ENCODE peak calls at places on chromosome 16, in five cellular contexts. L is testis; N is effector memory CD4-positive, alpha-beta T cell; E is GM12878; Y is pancreas. I is an unnamed sample. For H3K9me3, the result is how much of the 10 kb centered on the place peaks cover.

GRCh38 chr16:27369806-27370205 is 32.2 kb upstream of the IL21R start:
- DNase-seq in L (no peak), N (no peak), E (no peak), Y (no peak), I (no peak)

GRCh38 chr16:85046957-85047866 is 19.6 kb downstream of the KIAA0513 start:
- DNase-seq in L (peak), N (no peak), E (no peak), Y (no peak), I (no peak)

GRCh38 chr16:69482410-69482951 is 58.1 kb downstream of the CYB5B start:
- DNase-seq in L (peak), N (no peak), E (no peak), Y (no peak), I (no peak)

GRCh38 chr16:58494981-58495860 is 4.7 kb upstream of the NDRG4 start:
- DNase-seq in L (peak), N (peak), E (peak), Y (no peak), I (peak)

GRCh38 chr16:17070882-17071592 is 399.7 kb downstream of the XYLT1 start:
- DNase-seq in L (peak), N (peak), E (peak), Y (no peak), I (peak)

GRCh38 chr16:66220766-66221165 is 145.7 kb upstream of the CDH5 start:
- DNase-seq in L (no peak), N (no peak), E (no peak), Y (no peak), I (no peak)

GRCh38 chr16:80317132-80318098 is 223.4 kb upstream of the DYNLRB2 start:
- DNase-seq in L (no peak), N (no peak), E (no peak), Y (no peak), I (no peak)

GRCh38 chr16:85564277-85565051 is 48.7 kb upstream of the GSE1 start:
- DNase-seq in L (no peak), N (no peak), E (no peak), Y (peak), I (no peak)

GRCh38 chr16:19137201-19137601 is 23.4 kb downstream of the ITPRIPL2 start:
- DNase-seq in L (no peak), N (no peak), E (no peak), Y (no peak), I (no peak)

GRCh38 chr16:73202176-73202729 is 154.3 kb upstream of the ZFHX3 start:
- DNase-seq in L (no peak), N (no peak), E (no peak), Y (no peak), I (no peak)

GRCh38 chr16:14240216-14240843 is 169.2 kb downstream of the MRTFB start:
- DNase-seq in L (peak), N (no peak), E (no peak), Y (no peak), I (no peak)

GRCh38 chr16:15857779-15858560 is 1.1 kb upstream of the MYH11 start:
- DNase-seq in L (peak), N (no peak), E (no peak), Y (peak), I (no peak)

GRCh38 chr16:75011634-75012307 is 12.9 kb downstream of the ZNRF1 start:
- DNase-seq in L (peak), N (peak), E (peak), Y (no peak), I (no peak)

GRCh38 chr16:66388350-66389139 is 22.1 kb downstream of the CDH5 start:
- DNase-seq in L (no peak), N (no peak), E (no peak), Y (no peak), I (no peak)

GRCh38 chr16:82133798-82134197 is 36.2 kb downstream of the MPHOSPH6 start:
- DNase-seq in L (no peak), N (no peak), E (no peak), Y (no peak), I (peak)

GRCh38 chr16:24508614-24509013 is 30.8 kb upstream of the RBBP6 start:
- DNase-seq in L (no peak), N (no peak), E (no peak), Y (no peak), I (no peak)

GRCh38 chr16:49542391-49542891 is 168.8 kb downstream of the C16orf78 start:
- DNase-seq in L (no peak), N (no peak), E (no peak), Y (no peak), I (no peak)

GRCh38 chr16:76653390-76654026 is 376.3 kb downstream of the CNTNAP4 start:
- DNase-seq in L (peak), N (no peak), E (peak), Y (no peak), I (no peak)

GRCh38 chr16:27972500-27972899 is 91.0 kb downstream of the GSG1L start:
- DNase-seq in L (peak), N (peak), E (peak), Y (no peak), I (no peak)

GRCh38 chr16:23837553-23838308 is 1.9 kb downstream of the PRKCB start:
- DNase-seq in L (no peak), N (no peak), E (no peak), Y (no peak), I (no peak)

GRCh38 chr16:10971560-10971961 is 27.2 kb downstream of the CLEC16A start:
- DNase-seq in L (peak), N (peak), E (no peak), Y (no peak), I (no peak)

GRCh38 chr16:72967941-72968340 is 80.0 kb downstream of the ZFHX3 start:
- DNase-seq in L (no peak), N (no peak), E (no peak), Y (no peak), I (no peak)

GRCh38 chr16:78869492-78869891 is 731.0 kb downstream of the MAF start:
- DNase-seq in L (no peak), N (no peak), E (no peak), Y (no peak), I (no peak)

GRCh38 chr16:68257906-68258800 is 6.2 kb upstream of the SLC7A6 start:
- DNase-seq in L (no peak), N (no peak), E (no peak), Y (no peak), I (no peak)

GRCh38 chr16:53545433-53545832 is 42.4 kb upstream of the AKTIP start:
- DNase-seq in L (no peak), N (peak), E (no peak), Y (no peak), I (no peak)

GRCh38 chr16:9092282-9092962 is 978 bp downstream of the HAPSTR1 start:
- DNase-seq in L (peak), N (peak), E (no peak), Y (peak), I (peak)

GRCh38 chr16:84964729-84965128 is 46.6 kb downstream of the ZDHHC7 start:
- DNase-seq in L (no peak), N (no peak), E (no peak), Y (peak), I (no peak)

GRCh38 chr16:57284206-57284951 is at the start of gene PLLP:
- DNase-seq in L (no peak), N (peak), E (no peak), Y (peak), I (peak)

GRCh38 chr16:18969855-18970240 is 13.9 kb upstream of the TMC7 start:
- DNase-seq in L (no peak), N (no peak), E (no peak), Y (no peak), I (no peak)

GRCh38 chr16:53773150-53773846 is 69.3 kb downstream of the FTO start:
- DNase-seq in L (peak), N (no peak), E (peak), Y (no peak), I (no peak)

GRCh38 chr16:64406661-64407267 is 715.1 kb downstream of the CDH11 start:
- DNase-seq in L (no peak), N (no peak), E (no peak), Y (no peak), I (no peak)

GRCh38 chr16:4883501-4883900 is 36.2 kb downstream of the UBN1 start:
- DNase-seq in L (no peak), N (no peak), E (no peak), Y (peak), I (no peak)

GRCh38 chr16:67486805-67487204 is 3.5 kb upstream of the AGRP start:
- DNase-seq in L (no peak), N (no peak), E (no peak), Y (no peak), I (no peak)

GRCh38 chr16:89360760-89361435 is 129.5 kb downstream of the ANKRD11 start:
- DNase-seq in L (no peak), N (peak), E (peak), Y (no peak), I (peak)

GRCh38 chr16:15986261-15986660 is 36.8 kb downstream of the ABCC1 start:
- DNase-seq in L (no peak), N (no peak), E (no peak), Y (no peak), I (no peak)

GRCh38 chr16:46690281-46691178 is 1.1 kb downstream of the ORC6 start:
- DNase-seq in L (peak), N (no peak), E (no peak), Y (no peak), I (no peak)

GRCh38 chr16:16100631-16101030 is 122.7 kb downstream of the ABCC6 start:
- DNase-seq in L (no peak), N (no peak), E (no peak), Y (peak), I (no peak)

GRCh38 chr16:30971298-30971697 is 13.7 kb upstream of the HSD3B7 start:
- DNase-seq in L (no peak), N (no peak), E (no peak), Y (no peak), I (no peak)

GRCh38 chr16:30976486-30976885 is 8.5 kb upstream of the HSD3B7 start:
- DNase-seq in L (no peak), N (no peak), E (no peak), Y (no peak), I (no peak)

GRCh38 chr16:30972872-30973271 is 12.1 kb upstream of the HSD3B7 start:
- DNase-seq in L (no peak), N (no peak), E (no peak), Y (no peak), I (no peak)

GRCh38 chr16:30977502-30977901 is 7.5 kb upstream of the HSD3B7 start:
- DNase-seq in L (no peak), N (no peak), E (no peak), Y (no peak), I (no peak)

GRCh38 chr16:30974348-30974747 is 10.7 kb upstream of the HSD3B7 start:
- DNase-seq in L (no peak), N (no peak), E (no peak), Y (no peak), I (no peak)
- H3K4me3 ChIP-seq in L (no peak), N (no peak), E (no peak), Y (no peak), I (no peak)

DNA sequence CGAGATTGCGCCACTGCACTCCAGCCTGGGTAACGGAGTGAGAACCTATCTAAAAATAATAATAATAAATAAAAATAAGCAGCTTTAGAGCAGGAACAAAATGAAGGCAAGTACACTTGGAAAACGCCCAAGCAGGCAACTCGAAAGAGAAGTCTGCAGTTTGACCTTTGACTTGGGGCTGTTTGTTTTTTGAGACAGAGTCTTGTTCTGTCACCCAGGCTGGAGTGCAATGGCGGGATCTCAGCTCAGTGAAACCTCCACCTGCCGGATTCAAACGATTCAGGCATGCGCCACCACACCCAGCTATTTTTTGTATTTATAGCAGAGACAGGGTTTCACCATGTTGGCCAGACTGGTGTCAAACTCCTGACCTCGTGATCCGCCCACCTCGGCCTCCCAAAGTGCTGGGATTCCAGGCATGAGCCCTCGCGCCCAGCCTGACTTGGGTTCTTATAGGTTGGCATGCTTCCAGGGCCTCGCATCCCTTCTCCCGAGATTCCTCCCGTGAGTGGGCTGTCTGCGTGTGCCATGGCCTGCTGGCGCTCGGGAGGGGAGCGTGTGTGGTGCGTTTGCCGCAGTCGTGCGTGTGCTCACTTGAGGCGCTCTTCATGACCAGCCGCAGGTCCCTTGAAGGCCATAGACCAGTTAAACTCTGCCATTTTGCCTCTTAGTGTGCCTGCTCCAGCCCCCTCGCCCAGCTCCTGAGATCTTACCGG is 18.4 kb upstream of the UBE2I start:
- DNase-seq in L (no peak), N (no peak), E (no peak), Y (peak), I (no peak)
- H3K27ac ChIP-seq in L (no peak), N (no peak), E (no peak), Y (no peak), I (no peak)

GRCh38 chr16:3305109-3306068 is at the start of the genes TIGD7 and ZNF75A:
- DNase-seq in L (peak), N (peak), E (peak), Y (peak), I (peak)
- H3K9me3 ChIP-seq in L (under half), N (under half), E (under half), Y (under half), I (under half)

GRCh38 chr16:31093132-31093703 is 1.4 kb downstream of the VKORC1 start:
- DNase-seq in L (no peak), N (no peak), E (no peak), Y (peak), I (no peak)
- H3K4me3 ChIP-seq in L (no peak), N (no peak), E (peak), Y (no peak), I (no peak)

GRCh38 chr16:50834701-50835100 is 92.8 kb downstream of the CYLD start:
- DNase-seq in L (no peak), N (no peak), E (no peak), Y (no peak), I (no peak)
- H3K27ac ChIP-seq in L (no peak), N (no peak), E (no peak), Y (no peak), I (no peak)

GRCh38 chr16:35911899-35912298 is 2452.5 kb downstream of the TP53TG3F start:
- DNase-seq in L (no peak), N (no peak), E (no peak), Y (peak), I (no peak)
- H3K9me3 ChIP-seq in L (under half), N (under half), E (under half), Y (under half), I (under half)

I was measured in CD8-positive, alpha-beta memory T cell.